ENCODE peak calls at places on chromosome 19, in four cellular contexts. One of them, this sample, is unnamed.

GRCh38 chr19:55304279-55304978 is 20.6 kb downstream of the BRSK1 start:
- DNase-seq in fibroblast of mammary gland: peak
- DNase-seq in Peyer's patch: peak
- DNase-seq in AG04450: no peak
- DNase-seq in this sample: no peak

GRCh38 chr19:9958451-9958850 is 22.1 kb upstream of the OLFM2 start:
- DNase-seq in fibroblast of mammary gland: peak
- DNase-seq in Peyer's patch: no peak
- DNase-seq in AG04450: peak
- DNase-seq in this sample: peak

GRCh38 chr19:17243854-17244617 is 1.7 kb downstream of the NR2F6 start:
- DNase-seq in fibroblast of mammary gland: peak
- DNase-seq in Peyer's patch: peak
- DNase-seq in AG04450: no peak
- DNase-seq in this sample: no peak

GRCh38 chr19:51325161-51325979 is 13.9 kb downstream of the IGLON5 start:
- DNase-seq in Peyer's patch: no peak
- DNase-seq in fibroblast of mammary gland: no peak
- DNase-seq in AG04450: no peak
- DNase-seq in this sample: no peak

GRCh38 chr19:8611391-8611883 is 922 bp upstream of the ADAMTS10 start:
- DNase-seq in Peyer's patch: no peak
- DNase-seq in fibroblast of mammary gland: no peak
- DNase-seq in AG04450: no peak
- DNase-seq in this sample: no peak

GRCh38 chr19:55870736-55871135 is 34.4 kb downstream of the NLRP4 start:
- DNase-seq in Peyer's patch: no peak
- DNase-seq in AG04450: no peak
- DNase-seq in fibroblast of mammary gland: no peak
- DNase-seq in this sample: no peak

GRCh38 chr19:22030680-22031079 is 19.9 kb upstream of the ZNF208 start:
- DNase-seq in AG04450: no peak
- DNase-seq in Peyer's patch: no peak
- DNase-seq in fibroblast of mammary gland: no peak
- DNase-seq in this sample: no peak

GRCh38 chr19:4972509-4973230 is 3.8 kb downstream of the KDM4B start:
- DNase-seq in fibroblast of mammary gland: peak
- DNase-seq in AG04450: no peak
- DNase-seq in Peyer's patch: no peak
- DNase-seq in this sample: peak

GRCh38 chr19:35202722-35203674 is 25.5 kb downstream of the FAM187B start:
- DNase-seq in Peyer's patch: no peak
- DNase-seq in fibroblast of mammary gland: no peak
- DNase-seq in AG04450: no peak
- DNase-seq in this sample: no peak

GRCh38 chr19:13430790-13431582 is 75.3 kb downstream of the CACNA1A start:
- DNase-seq in AG04450: peak
- DNase-seq in fibroblast of mammary gland: peak
- DNase-seq in Peyer's patch: peak
- DNase-seq in this sample: peak

GRCh38 chr19:21789761-21790160 is 22.4 kb upstream of the ZNF100 start:
- DNase-seq in fibroblast of mammary gland: no peak
- DNase-seq in AG04450: no peak
- DNase-seq in Peyer's patch: no peak
- DNase-seq in this sample: no peak

GRCh38 chr19:46574533-46574932 is 26.6 kb upstream of the CALM3 start:
- DNase-seq in AG04450: no peak
- DNase-seq in fibroblast of mammary gland: peak
- DNase-seq in Peyer's patch: no peak
- DNase-seq in this sample: no peak

GRCh38 chr19:16366433-16367268 is 42.0 kb downstream of the KLF2 start:
- DNase-seq in Peyer's patch: peak
- DNase-seq in fibroblast of mammary gland: no peak
- DNase-seq in AG04450: no peak
- DNase-seq in this sample: no peak

GRCh38 chr19:42254083-42254849 is 662 bp downstream of the ERF start:
- DNase-seq in Peyer's patch: peak
- DNase-seq in fibroblast of mammary gland: peak
- DNase-seq in AG04450: no peak
- DNase-seq in this sample: no peak

GRCh38 chr19:10862561-10863106 is 8.7 kb upstream of the CARM1 start:
- DNase-seq in Peyer's patch: no peak
- DNase-seq in fibroblast of mammary gland: no peak
- DNase-seq in AG04450: no peak
- DNase-seq in this sample: no peak

GRCh38 chr19:49212302-49212701 is 54.7 kb downstream of the TRPM4 start:
- DNase-seq in AG04450: no peak
- DNase-seq in Peyer's patch: no peak
- DNase-seq in fibroblast of mammary gland: peak
- DNase-seq in this sample: no peak

GRCh38 chr19:50414850-50415660 is 3.7 kb upstream of the SPIB start:
- DNase-seq in fibroblast of mammary gland: peak
- DNase-seq in AG04450: peak
- DNase-seq in Peyer's patch: peak
- DNase-seq in this sample: no peak

GRCh38 chr19:8334458-8335342 is 8.4 kb downstream of the KANK3 start:
- DNase-seq in AG04450: no peak
- DNase-seq in fibroblast of mammary gland: peak
- DNase-seq in Peyer's patch: peak
- DNase-seq in this sample: no peak

GRCh38 chr19:17114414-17114831 is 38.8 kb downstream of the MYO9B start:
- DNase-seq in fibroblast of mammary gland: peak
- DNase-seq in Peyer's patch: no peak
- DNase-seq in AG04450: no peak
- DNase-seq in this sample: no peak

GRCh38 chr19:49324801-49325491 is at the start of gene SLC6A16:
- DNase-seq in Peyer's patch: no peak
- DNase-seq in fibroblast of mammary gland: no peak
- DNase-seq in AG04450: no peak
- DNase-seq in this sample: no peak

GRCh38 chr19:5590151-5590864 is 22.6 kb upstream of the TINCR start:
- DNase-seq in fibroblast of mammary gland: no peak
- DNase-seq in Peyer's patch: no peak
- DNase-seq in AG04450: no peak
- DNase-seq in this sample: no peak

GRCh38 chr19:336067-336614 is 8.5 kb downstream of the MIER2 start:
- DNase-seq in AG04450: no peak
- DNase-seq in Peyer's patch: no peak
- DNase-seq in fibroblast of mammary gland: peak
- DNase-seq in this sample: no peak

GRCh38 chr19:56309511-56310185 is 5.0 kb downstream of the ZSCAN5A start:
- DNase-seq in fibroblast of mammary gland: peak
- DNase-seq in Peyer's patch: peak
- DNase-seq in AG04450: no peak
- DNase-seq in this sample: no peak

GRCh38 chr19:309206-309565 is 18.0 kb upstream of the PLPP2 start:
- DNase-seq in fibroblast of mammary gland: no peak
- DNase-seq in AG04450: no peak
- DNase-seq in Peyer's patch: peak
- DNase-seq in this sample: no peak

GRCh38 chr19:514166-514663 is 6.9 kb downstream of the TPGS1 start:
- DNase-seq in Peyer's patch: no peak
- DNase-seq in fibroblast of mammary gland: no peak
- DNase-seq in AG04450: no peak
- DNase-seq in this sample: no peak

GRCh38 chr19:3183721-3184641 is 1.7 kb upstream of the NCLN start:
- DNase-seq in AG04450: no peak
- DNase-seq in Peyer's patch: no peak
- DNase-seq in fibroblast of mammary gland: no peak
- DNase-seq in this sample: no peak
- H3K4me3 ChIP-seq in AG04450: no peak
- H3K4me3 ChIP-seq in Peyer's patch: no peak
- H3K4me3 ChIP-seq in fibroblast of mammary gland: no peak
- H3K4me3 ChIP-seq in this sample: no peak

DNA sequence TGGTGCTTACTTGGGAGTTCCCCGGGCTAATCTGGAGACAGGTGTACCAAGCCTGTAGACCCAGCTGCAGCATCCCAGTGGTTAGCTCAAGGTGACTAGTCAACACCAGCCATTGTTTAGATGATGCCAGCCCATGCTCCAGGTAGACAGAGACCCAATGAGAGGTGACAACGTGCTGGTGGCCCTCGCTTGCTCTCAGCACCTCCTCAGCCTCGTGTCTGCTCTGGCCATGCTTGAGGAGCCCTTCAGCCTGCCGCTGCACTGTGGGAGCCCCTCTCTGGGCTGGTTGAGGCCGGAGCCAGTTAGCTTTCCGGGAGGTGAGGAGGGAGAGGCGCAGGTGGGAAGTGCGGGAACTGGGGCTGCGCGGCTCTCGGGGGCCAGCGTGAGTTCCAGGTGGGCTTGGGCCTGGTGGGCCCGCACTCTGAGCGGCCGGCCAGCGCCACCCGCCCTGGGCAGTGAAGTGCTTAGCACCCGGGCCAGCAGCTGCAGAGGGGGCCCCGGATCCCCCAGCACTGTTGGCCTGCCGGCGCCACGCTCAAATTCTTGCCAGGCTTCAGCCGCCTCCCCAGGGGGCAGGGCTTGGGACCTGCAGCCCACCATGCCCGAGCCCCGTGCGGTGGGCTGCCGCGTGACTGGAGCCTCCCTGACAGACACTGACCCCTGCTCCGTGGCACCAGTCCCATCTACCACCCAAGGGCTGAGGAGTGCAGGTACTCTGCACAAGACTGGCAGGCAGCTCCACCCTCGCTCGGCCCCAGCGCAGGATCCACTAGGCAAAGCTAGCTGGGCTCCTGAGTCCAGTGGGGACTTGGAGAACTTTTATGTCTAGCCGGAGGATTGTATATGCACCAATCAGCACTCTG is 85.9 kb upstream of the VSTM2B start:
- DNase-seq in AG04450: no peak
- DNase-seq in fibroblast of mammary gland: no peak
- DNase-seq in Peyer's patch: no peak
- DNase-seq in this sample: no peak
- H3K4me3 ChIP-seq in AG04450: no peak
- H3K4me3 ChIP-seq in fibroblast of mammary gland: no peak
- H3K4me3 ChIP-seq in Peyer's patch: no peak
- H3K4me3 ChIP-seq in this sample: no peak

GRCh38 chr19:40603071-40603718 is 2.0 kb downstream of the LTBP4 start:
- DNase-seq in AG04450: no peak
- DNase-seq in fibroblast of mammary gland: no peak
- DNase-seq in Peyer's patch: no peak
- DNase-seq in this sample: no peak

GRCh38 chr19:40604647-40605200 is 3.6 kb downstream of the LTBP4 start:
- DNase-seq in Peyer's patch: peak
- DNase-seq in AG04450: no peak
- DNase-seq in fibroblast of mammary gland: no peak
- DNase-seq in this sample: no peak

GRCh38 chr19:40603719-40604646 is 2.8 kb downstream of the LTBP4 start:
- DNase-seq in Peyer's patch: peak
- DNase-seq in AG04450: peak
- DNase-seq in fibroblast of mammary gland: peak
- DNase-seq in this sample: peak

GRCh38 chr19:40607311-40607871 is 6.2 kb downstream of the LTBP4 start:
- DNase-seq in fibroblast of mammary gland: no peak
- DNase-seq in AG04450: no peak
- DNase-seq in Peyer's patch: peak
- DNase-seq in this sample: no peak

DNA sequence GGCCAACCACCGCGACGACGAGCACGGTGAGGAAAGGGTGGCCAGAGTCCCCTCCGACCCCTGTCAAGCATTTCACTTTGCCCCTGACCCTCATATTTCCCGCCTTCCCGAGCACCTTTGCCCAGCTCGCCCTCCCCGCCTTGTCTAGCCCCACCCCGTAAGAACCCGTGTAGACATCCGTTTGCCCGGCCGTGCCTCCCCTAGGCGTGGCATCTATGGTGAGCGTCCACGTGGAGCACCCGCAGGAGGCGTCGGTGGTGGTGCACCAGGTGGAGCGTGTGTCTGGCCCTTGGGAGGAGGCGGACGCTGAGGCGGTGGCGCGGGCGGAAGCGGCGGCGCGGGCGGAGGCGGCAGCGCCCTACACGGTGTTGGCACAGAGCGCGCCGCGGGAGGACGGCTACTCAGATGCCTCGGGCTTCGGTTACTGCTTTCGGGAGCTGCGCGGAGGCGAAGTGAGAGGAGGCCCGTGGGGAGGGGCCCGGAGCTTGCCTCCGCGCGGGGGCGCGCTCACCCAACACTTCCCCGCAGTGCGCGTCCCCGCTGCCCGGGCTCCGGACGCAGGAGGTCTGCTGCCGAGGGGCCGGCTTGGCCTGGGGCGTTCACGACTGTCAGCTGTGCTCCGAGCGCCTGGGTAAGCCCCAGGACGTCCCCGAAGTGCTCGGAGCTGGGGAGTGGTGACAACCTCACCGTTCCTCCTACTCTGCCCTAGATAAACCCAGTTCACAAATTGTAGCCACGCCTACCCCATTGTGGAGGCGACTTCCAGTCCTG is 4.2 kb downstream of the LTBP4 start:
- DNase-seq in Peyer's patch: peak
- DNase-seq in AG04450: no peak
- DNase-seq in fibroblast of mammary gland: peak
- DNase-seq in this sample: no peak
- H3K4me3 ChIP-seq in Peyer's patch: peak
- H3K4me3 ChIP-seq in AG04450: peak
- H3K4me3 ChIP-seq in fibroblast of mammary gland: peak
- H3K4me3 ChIP-seq in this sample: peak

DNA sequence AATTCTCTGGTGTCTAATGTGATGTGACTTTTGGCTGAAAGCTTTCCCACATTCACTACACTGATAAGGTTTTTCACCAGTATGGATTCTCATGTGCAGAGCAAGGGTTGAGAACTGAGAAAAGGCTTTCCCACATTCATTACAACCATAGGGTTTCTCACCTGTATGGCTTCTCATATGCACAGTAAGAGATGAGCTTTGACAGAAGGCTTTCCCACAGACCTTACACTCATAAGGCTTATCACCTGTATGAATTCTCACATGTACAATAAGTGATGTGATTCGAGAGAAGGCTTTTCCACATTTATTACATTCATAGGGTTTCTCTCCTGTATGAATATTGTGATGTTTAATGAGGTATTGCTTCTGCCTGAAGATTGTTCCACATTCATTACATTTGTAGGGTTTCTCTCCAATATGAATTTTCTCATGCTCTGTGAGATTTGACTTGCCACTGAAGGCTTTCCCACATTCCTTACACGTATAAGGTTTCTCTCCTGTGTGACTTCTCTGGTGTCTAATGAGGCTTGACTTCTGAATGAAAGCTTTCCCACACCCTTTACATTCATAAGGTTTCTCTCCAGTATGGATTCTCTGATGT is 14.0 kb downstream of the ZNF260 start:
- DNase-seq in AG04450: no peak
- DNase-seq in Peyer's patch: no peak
- DNase-seq in fibroblast of mammary gland: peak
- DNase-seq in this sample: no peak
- H3K4me3 ChIP-seq in AG04450: no peak
- H3K4me3 ChIP-seq in Peyer's patch: no peak
- H3K4me3 ChIP-seq in fibroblast of mammary gland: no peak
- H3K4me3 ChIP-seq in this sample: no peak

This sample was measured in HFF-Myc.